ENCODE peak calls at places on chromosomes 13 and 19, in five cellular contexts. D is heart right ventricle, G is body of pancreas, W is testis, I is AG04450. C is an unnamed sample. For H3K9me3, the result is how much of the 10 kb centered on the place peaks cover.

GRCh38 chr13:74062933-74063332 is 71.3 kb downstream of the KLF12 start:
- DNase-seq in G (no peak), I (no peak), W (peak), D (peak), C (no peak)

GRCh38 chr19:35030257-35031071 is at the start of gene SCN1B:
- DNase-seq in W (peak), D (peak), G (peak), I (no peak), C (no peak)

GRCh38 chr13:94701313-94702180 is 10.8 kb downstream of the SOX21 start:
- DNase-seq in G (no peak), W (no peak), I (no peak), D (no peak), C (no peak)

GRCh38 chr19:32181356-32181920 is 164.0 kb upstream of the ZNF507 start:
- DNase-seq in W (no peak), G (no peak), I (no peak), D (no peak), C (no peak)

GRCh38 chr19:52622261-52622660 is 15.9 kb downstream of the ZNF83 start:
- DNase-seq in D (no peak), G (no peak), W (no peak), I (no peak), C (no peak)

GRCh38 chr13:21119526-21119925 is 56.8 kb downstream of the SKA3 start:
- DNase-seq in G (no peak), D (no peak), I (no peak), W (no peak), C (no peak)

GRCh38 chr13:77506874-77507273 is 28.6 kb upstream of the SCEL start:
- DNase-seq in D (no peak), W (no peak), I (no peak), G (no peak), C (no peak)

GRCh38 chr19:33998739-33999345 is 173.5 kb upstream of the LSM14A start:
- DNase-seq in I (no peak), G (no peak), W (no peak), D (no peak), C (no peak)

GRCh38 chr19:3163943-3164342 is 14.6 kb upstream of the S1PR4 start:
- DNase-seq in D (no peak), W (no peak), G (no peak), I (no peak), C (no peak)

DNA sequence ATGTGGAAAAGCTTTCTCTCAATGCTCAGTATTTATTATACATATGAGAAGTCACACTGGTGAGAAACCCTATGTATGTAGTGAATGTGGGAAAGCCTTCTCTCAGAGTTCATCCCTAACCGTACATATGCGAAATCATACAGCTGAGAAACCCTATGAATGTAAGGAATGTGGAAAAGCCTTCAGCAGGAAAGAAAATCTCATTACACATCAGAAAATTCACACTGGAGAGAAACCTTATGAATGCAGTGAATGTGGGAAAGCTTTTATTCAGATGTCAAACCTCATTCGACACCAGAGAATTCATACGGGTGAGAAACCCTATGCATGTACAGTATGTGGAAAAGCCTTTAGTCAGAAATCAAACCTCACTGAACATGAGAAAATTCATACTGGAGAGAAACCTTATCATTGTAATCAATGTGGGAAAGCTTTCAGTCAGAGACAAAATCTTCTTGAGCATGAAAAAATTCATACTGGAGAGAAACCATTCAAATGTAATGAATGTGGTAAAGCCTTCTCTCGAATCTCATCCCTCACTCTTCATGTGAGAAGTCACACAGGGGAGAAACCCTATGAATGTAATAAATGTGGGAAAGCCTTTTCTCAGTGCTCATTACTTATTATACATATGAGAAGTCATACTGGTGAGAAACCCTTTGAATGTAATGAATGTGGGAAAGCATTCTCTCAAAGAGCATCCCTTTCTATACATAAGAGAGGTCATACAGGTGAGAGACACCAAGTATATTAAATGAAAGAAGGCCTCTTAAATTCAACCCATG is 34.4 kb downstream of the ZNF568 start:
- DNase-seq in W (no peak), G (no peak), D (no peak), I (no peak), C (no peak)
- H3K9me3 ChIP-seq in W (under half), G (under half), D (half or more), I (under half), C (under half)

DNA sequence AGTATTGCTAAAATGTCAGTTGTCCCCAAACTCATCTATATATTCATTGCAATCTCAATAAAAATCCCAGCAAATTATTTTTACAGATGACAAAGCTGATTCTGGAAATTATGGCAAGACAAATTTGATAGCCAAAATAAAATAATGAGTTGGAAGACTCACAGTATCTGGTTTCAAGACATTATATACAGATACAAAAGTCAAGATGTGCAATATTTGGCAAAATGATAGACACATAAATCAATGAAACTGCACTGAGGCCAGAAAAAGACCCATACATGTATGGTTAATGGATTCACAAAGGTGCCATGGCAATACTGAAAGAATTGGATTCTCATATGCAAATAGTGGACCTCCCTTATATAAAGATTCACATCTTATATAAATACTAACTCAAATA is 24.2 kb downstream of the ZNF45 start:
- DNase-seq in G (no peak), D (no peak), I (no peak), W (no peak), C (no peak)
- H3K9me3 ChIP-seq in G (under half), D (half or more), I (under half), W (under half), C (under half)

GRCh38 chr13:63910406-63910957 is 2494.8 kb upstream of the PCDH20 start:
- DNase-seq in G (peak), D (no peak), I (no peak), W (peak), C (no peak)
- H3K9me3 ChIP-seq in G (under half), D (under half), I (under half), W (under half), C (under half)

GRCh38 chr13:84200971-84201370 is 318.7 kb upstream of the SLITRK1 start:
- DNase-seq in D (no peak), W (no peak), I (no peak), G (no peak), C (no peak)
- H3K9me3 ChIP-seq in D (under half), W (under half), I (under half), G (under half), C (under half)

GRCh38 chr13:41145136-41145908 is 12.7 kb upstream of the KBTBD6 start:
- DNase-seq in D (no peak), I (peak), G (no peak), W (no peak), C (no peak)
- H3K9me3 ChIP-seq in D (under half), I (under half), G (under half), W (under half), C (under half)

GRCh38 chr13:55361141-55361540 is 1779.6 kb upstream of the PRR20A start:
- DNase-seq in D (no peak), G (no peak), I (no peak), W (no peak), C (no peak)

DNA sequence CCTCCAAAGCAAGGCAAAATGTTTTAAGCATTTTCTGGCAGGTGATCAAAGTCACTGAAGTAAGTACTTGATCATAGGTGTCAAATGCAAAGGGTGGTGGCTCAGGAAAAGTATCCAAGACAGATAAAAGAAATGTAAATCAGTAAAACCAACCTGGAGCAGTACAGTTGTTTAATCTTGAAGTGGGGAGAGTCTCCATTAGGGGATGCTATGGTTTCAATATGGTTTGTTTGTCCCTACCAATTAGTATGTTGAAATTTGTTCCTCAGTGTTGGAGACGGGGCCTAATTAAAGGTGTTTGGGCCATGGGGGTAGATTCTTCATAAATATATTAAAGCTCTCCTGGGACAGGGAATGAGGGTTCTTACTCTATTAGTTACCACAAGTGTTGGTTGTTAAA is 1781.7 kb upstream of the PRR20A start:
- DNase-seq in G (no peak), D (no peak), I (no peak), W (no peak), C (no peak)
- H3K9me3 ChIP-seq in G (under half), D (under half), I (under half), W (under half), C (under half)

GRCh38 chr19:12521996-12522395 is 29.3 kb downstream of the ZNF564 start:
- DNase-seq in D (no peak), W (no peak), I (no peak), G (no peak), C (no peak)
- H3K9me3 ChIP-seq in D (half or more), W (under half), I (half or more), G (under half), C (under half)

C was measured in right lobe of liver.